ENCODE peak calls at places on chromosomes 4 and X, in eight cellular contexts. L is ovary, S is psoas muscle, C is stomach, Y is cardiac muscle cell, A is suprapubic skin, E is astrocyte, M is mesenchymal stem cell. Z is an unnamed sample. For H3K27me3 and H3K9me3, the result is how much of the 10 kb centered on the place peaks cover.

GRCh38 chrX:13411496-13412207 is 91.8 kb upstream of the ATXN3L start:
- DNase-seq in E (no peak), Y (no peak), L (no peak), C (no peak), S (no peak), A (no peak), M (no peak), Z (no peak)

GRCh38 chrX:101550362-101550761 is at the start of gene ARMCX1:
- DNase-seq in C (peak), M (peak), A (peak), L (peak), S (peak), Y (peak), E (peak), Z (no peak)

GRCh38 chr4:1594871-1595788 is 89.0 kb downstream of the FAM53A start:
- DNase-seq in A (no peak), L (no peak), E (no peak), Y (no peak), C (no peak), S (no peak), M (no peak), Z (no peak)

GRCh38 chr4:5710065-5710961 is 688 bp upstream of the EVC start:
- DNase-seq in S (no peak), M (peak), E (no peak), L (no peak), Y (no peak), A (no peak), C (no peak), Z (no peak)

GRCh38 chr4:33715996-33716395 is 2528.3 kb downstream of the ARAP2 start:
- DNase-seq in M (peak), L (no peak), C (no peak), Y (no peak), A (no peak), E (peak), S (no peak), Z (no peak)

GRCh38 chr4:102022343-102022742 is 231.8 kb downstream of the BANK1 start:
- DNase-seq in E (no peak), Y (no peak), C (no peak), M (no peak), A (no peak), S (no peak), L (no peak), Z (no peak)

GRCh38 chrX:13398073-13398823 is 78.4 kb upstream of the ATXN3L start:
- DNase-seq in Y (no peak), E (peak), M (peak), S (peak), C (peak), L (peak), A (no peak), Z (peak)

GRCh38 chrX:102934624-102935023 is 2.4 kb upstream of the RAB40AL start:
- DNase-seq in A (no peak), L (no peak), E (no peak), M (peak), Y (no peak), C (peak), S (no peak), Z (peak)

GRCh38 chrX:21509912-21510311 is 135.7 kb downstream of the CNKSR2 start:
- DNase-seq in A (no peak), Y (no peak), C (no peak), E (peak), M (no peak), S (no peak), L (no peak), Z (no peak)

GRCh38 chrX:104750146-104750699 is 184.2 kb downstream of the IL1RAPL2 start:
- DNase-seq in L (no peak), Y (peak), A (no peak), M (no peak), E (peak), C (no peak), S (no peak), Z (no peak)

GRCh38 chr4:113052379-113052951 is 3.0 kb downstream of the ANK2 start:
- DNase-seq in M (peak), C (no peak), L (peak), Y (no peak), E (peak), S (no peak), A (no peak), Z (no peak)

GRCh38 chr4:103443324-103443723 is 245.2 kb upstream of the CENPE start:
- DNase-seq in E (no peak), S (no peak), L (no peak), A (no peak), M (peak), Y (no peak), C (no peak), Z (no peak)

GRCh38 chr4:66091801-66092200 is 421.5 kb upstream of the EPHA5 start:
- DNase-seq in M (no peak), E (peak), A (no peak), C (no peak), Y (no peak), L (no peak), S (no peak), Z (no peak)

GRCh38 chr4:35604724-35605123 is 639.6 kb downstream of the ARAP2 start:
- DNase-seq in L (no peak), S (no peak), C (no peak), M (no peak), A (no peak), Y (no peak), E (no peak), Z (no peak)

GRCh38 chr4:6781561-6781960 is 966 bp upstream of the KIAA0232 start:
- DNase-seq in A (no peak), Y (no peak), E (no peak), M (no peak), S (no peak), L (peak), C (no peak), Z (no peak)

GRCh38 chr4:143384381-143384994 is 47.8 kb downstream of the GAB1 start:
- DNase-seq in S (peak), C (no peak), M (peak), A (no peak), Y (no peak), E (no peak), L (no peak), Z (no peak)

GRCh38 chr4:17316566-17316965 is 195.3 kb downstream of the QDPR start:
- DNase-seq in E (peak), Y (no peak), M (no peak), C (no peak), A (no peak), L (no peak), S (no peak), Z (no peak)

GRCh38 chr4:20422398-20422797 is 170.7 kb downstream of the SLIT2 start:
- DNase-seq in M (peak), A (no peak), C (peak), S (no peak), Y (peak), E (peak), L (no peak), Z (peak)

GRCh38 chr4:151087467-151087866 is 12.0 kb upstream of the RPS3A start:
- DNase-seq in S (no peak), M (no peak), L (no peak), E (no peak), C (no peak), A (no peak), Y (no peak), Z (no peak)

GRCh38 chr4:98474408-98474844 is 184.0 kb downstream of the TSPAN5 start:
- DNase-seq in A (no peak), L (no peak), S (no peak), M (peak), C (no peak), E (peak), Y (no peak), Z (no peak)

GRCh38 chrX:42585842-42586621 is 191.9 kb downstream of the PPP1R2C start:
- DNase-seq in M (no peak), E (no peak), C (no peak), S (no peak), L (no peak), Y (no peak), A (no peak), Z (no peak)

GRCh38 chrX:153723351-153724251 is 586 bp downstream of the BCAP31 start:
- DNase-seq in A (no peak), L (peak), C (peak), E (no peak), M (peak), S (no peak), Y (peak), Z (no peak)

GRCh38 chr4:8599657-8600056 is 7.1 kb downstream of the CPZ start:
- DNase-seq in M (peak), E (peak), Y (no peak), S (no peak), C (no peak), L (peak), A (no peak), Z (no peak)

GRCh38 chrX:70426286-70427278 is 3.5 kb downstream of the GDPD2 start:
- DNase-seq in E (no peak), M (no peak), Y (no peak), L (no peak), A (no peak), C (no peak), S (no peak), Z (no peak)

GRCh38 chrX:70432936-70433847 is 10.1 kb downstream of the GDPD2 start:
- DNase-seq in A (no peak), M (no peak), E (no peak), L (no peak), C (no peak), Y (no peak), S (no peak), Z (no peak)

GRCh38 chrX:70427360-70427759 is 4.2 kb downstream of the GDPD2 start:
- DNase-seq in Y (no peak), S (no peak), E (no peak), A (no peak), C (no peak), L (no peak), M (no peak), Z (no peak)

GRCh38 chrX:70433848-70434351 is 10.7 kb upstream of the DLG3 start:
- DNase-seq in E (peak), C (peak), S (peak), M (peak), L (peak), Y (peak), A (peak), Z (peak)

DNA sequence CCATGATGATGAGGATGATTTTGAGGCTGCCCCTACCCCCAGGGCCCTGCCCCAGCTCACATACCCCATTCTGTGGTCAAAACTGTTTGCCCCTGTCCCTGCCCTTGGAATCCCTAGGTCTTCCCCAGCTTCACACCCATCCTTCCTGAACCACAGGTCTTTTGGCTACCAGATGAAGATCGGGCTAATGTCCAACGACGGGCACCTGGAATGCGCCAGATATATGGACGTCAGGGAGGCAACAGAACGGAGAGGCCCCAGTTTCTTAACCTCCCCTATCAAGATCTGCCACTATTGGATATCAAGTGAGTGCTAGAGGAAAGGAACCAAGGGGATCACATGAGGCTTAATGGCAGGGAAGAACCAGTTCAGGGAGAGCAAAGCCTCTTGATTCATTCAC is 6.6 kb downstream of the GDPD2 start:
- DNase-seq in C (no peak), M (no peak), Y (no peak), A (no peak), S (no peak), L (no peak), E (no peak), Z (no peak)
- H3K4me3 ChIP-seq in C (no peak), M (no peak), Y (no peak), A (no peak), S (no peak), L (no peak), E (no peak), Z (no peak)

GRCh38 chr4:3500111-3500510 is 32.1 kb downstream of the LRPAP1 start:
- DNase-seq in A (no peak), E (no peak), L (no peak), Y (no peak), M (no peak), S (no peak), C (no peak), Z (no peak)

GRCh38 chr4:3500634-3501101 is 31.6 kb downstream of the LRPAP1 start:
- DNase-seq in Y (no peak), M (no peak), S (no peak), L (no peak), C (no peak), A (no peak), E (no peak), Z (no peak)

GRCh38 chr4:3498901-3499510 is 33.2 kb downstream of the LRPAP1 start:
- DNase-seq in C (no peak), E (no peak), L (no peak), A (no peak), S (no peak), M (no peak), Y (no peak), Z (no peak)

GRCh38 chr4:3498407-3498806 is 33.8 kb downstream of the LRPAP1 start:
- DNase-seq in Y (no peak), M (no peak), L (no peak), A (no peak), E (no peak), C (no peak), S (no peak), Z (no peak)

GRCh38 chr4:3499710-3500109 is 32.5 kb downstream of the LRPAP1 start:
- DNase-seq in E (no peak), S (no peak), C (no peak), L (no peak), A (no peak), M (no peak), Y (no peak), Z (no peak)
- H3K27me3 ChIP-seq in E (under half), S (under half), C (under half), L (under half), A (under half), M (under half), Y (under half), Z (under half)

GRCh38 chr4:28351826-28352225 is 1491.2 kb downstream of the STIM2 start:
- DNase-seq in Y (no peak), C (no peak), L (no peak), S (no peak), E (no peak), M (no peak), A (no peak), Z (no peak)
- H3K9me3 ChIP-seq in Y (under half), C (under half), L (under half), S (under half), E (under half), M (under half), A (under half), Z (under half)

GRCh38 chrX:107442914-107443527 is 6.4 kb upstream of the FRMPD3 start:
- DNase-seq in A (no peak), M (no peak), Y (no peak), E (no peak), C (no peak), S (no peak), L (no peak), Z (no peak)
- H3K4me3 ChIP-seq in A (no peak), M (no peak), Y (no peak), E (no peak), C (no peak), S (no peak), L (no peak), Z (no peak)

DNA sequence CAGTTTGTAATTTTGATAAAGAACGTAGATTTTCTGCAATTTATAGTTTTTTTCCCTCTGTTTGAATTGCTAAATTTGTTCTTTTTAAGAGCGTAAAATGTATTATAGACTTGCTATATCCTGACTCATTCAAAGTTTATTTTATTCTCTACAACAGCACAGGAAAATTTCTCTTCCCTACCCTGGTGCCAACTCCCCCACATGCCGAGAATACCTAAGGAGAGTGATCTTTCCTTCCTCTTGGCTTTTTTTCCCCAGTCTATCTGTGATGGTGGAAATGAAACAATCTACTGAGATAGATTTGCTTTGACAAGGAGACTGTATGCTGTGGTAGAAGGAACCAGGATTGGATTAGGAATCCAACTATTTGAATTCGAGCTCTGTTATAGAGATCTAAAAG is 271.6 kb downstream of the TLL1 start:
- DNase-seq in C (no peak), E (no peak), Y (no peak), A (no peak), M (no peak), L (no peak), S (no peak), Z (no peak)
- H3K27me3 ChIP-seq in C (under half), E (under half), Y (under half), A (under half), M (half or more), L (under half), S (under half), Z (under half)

DNA sequence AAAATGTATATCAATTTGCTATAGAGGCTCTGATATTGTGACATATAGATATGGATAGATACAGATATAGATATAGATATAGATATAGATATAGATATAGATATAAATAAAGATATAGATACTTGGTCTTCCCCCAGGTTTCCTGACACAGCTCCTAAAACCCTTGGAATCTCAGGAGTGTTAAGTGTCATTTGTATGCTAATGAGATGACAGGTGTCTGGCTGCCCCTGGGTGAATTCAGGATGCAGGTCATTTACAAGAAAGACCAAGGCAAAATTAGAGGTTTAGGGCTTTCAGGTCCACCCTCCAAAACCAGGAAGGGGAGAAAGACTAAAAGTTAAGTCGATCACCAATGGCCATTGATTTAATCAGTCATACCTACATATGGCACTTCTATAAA is 1034.8 kb downstream of the PDHA2 start:
- DNase-seq in E (no peak), L (no peak), A (no peak), C (no peak), S (no peak), M (no peak), Y (no peak), Z (no peak)
- H3K9me3 ChIP-seq in E (under half), L (under half), A (under half), C (under half), S (under half), M (under half), Y (under half), Z (under half)